ENCODE peak calls at places on chromosomes 2 and 18, in seven cellular contexts. A is IMR-90; F is colonic mucosa; C is right lobe of liver; B is esophagus squamous epithelium; E is tibial artery; R is CD8-positive, alpha-beta T cell. T is an unnamed sample. For H3K4me1, the result is how much of the 10 kb centered on the place peaks cover.

GRCh38 chr18:3119401-3120323 is 100.1 kb downstream of the MYOM1 start:
- DNase-seq in A (no peak), F (peak), C (no peak), B (no peak), E (no peak), R (no peak), T (no peak)

GRCh38 chr2:10141736-10142639 is 19.4 kb downstream of the RRM2 start:
- DNase-seq in A (no peak), F (peak), C (no peak), B (no peak), E (no peak), R (no peak), T (no peak)

GRCh38 chr2:96085541-96086355 is 30.6 kb downstream of the ADRA2B start:
- DNase-seq in A (no peak), F (peak), C (no peak), B (no peak), E (no peak), R (no peak), T (no peak)

GRCh38 chr2:178764097-178764496 is 43.1 kb downstream of the TTN start:
- DNase-seq in A (no peak), F (no peak), C (no peak), B (no peak), E (no peak), R (no peak), T (no peak)

GRCh38 chr2:223076573-223076972 is 24.6 kb downstream of the KCNE4 start:
- DNase-seq in A (peak), F (no peak), C (no peak), B (no peak), E (no peak), R (no peak), T (no peak)

GRCh38 chr2:20617892-20618467 is 32.9 kb downstream of the HS1BP3 start:
- DNase-seq in A (peak), F (peak), C (peak), B (peak), E (peak), R (no peak), T (peak)

GRCh38 chr2:54669677-54670484 is 53.6 kb upstream of the EML6 start:
- DNase-seq in A (peak), F (peak), C (peak), B (no peak), E (peak), R (no peak), T (no peak)

GRCh38 chr2:136858656-136859055 is 93.3 kb downstream of the THSD7B start:
- DNase-seq in A (no peak), F (no peak), C (no peak), B (no peak), E (no peak), R (no peak), T (no peak)

GRCh38 chr2:80007722-80008503 is 296.6 kb downstream of the LRRTM1 start:
- DNase-seq in A (no peak), F (no peak), C (no peak), B (no peak), E (no peak), R (no peak), T (no peak)

GRCh38 chr2:162174778-162175177 is 22.7 kb upstream of the GCG start:
- DNase-seq in A (peak), F (no peak), C (no peak), B (no peak), E (no peak), R (no peak), T (no peak)

GRCh38 chr2:181574321-181574720 is 82.6 kb downstream of the CERKL start:
- DNase-seq in A (no peak), F (no peak), C (no peak), B (no peak), E (no peak), R (no peak), T (no peak)

GRCh38 chr2:18178736-18179349 is 300.4 kb downstream of the KCNS3 start:
- DNase-seq in A (peak), F (peak), C (no peak), B (no peak), E (no peak), R (no peak), T (no peak)

GRCh38 chr18:3368193-3368592 is 81.8 kb upstream of the TGIF1 start:
- DNase-seq in A (peak), F (no peak), C (no peak), B (no peak), E (no peak), R (no peak), T (no peak)

GRCh38 chr2:10835052-10835970 is 22.7 kb upstream of the PDIA6 start:
- DNase-seq in A (peak), F (peak), C (peak), B (no peak), E (no peak), R (peak), T (peak)

GRCh38 chr2:171910494-171910893 is 11.8 kb upstream of the HAT1 start:
- DNase-seq in A (no peak), F (no peak), C (no peak), B (no peak), E (no peak), R (no peak), T (no peak)

GRCh38 chr2:232600053-232600773 is 33.2 kb upstream of the EFHD1 start:
- DNase-seq in A (no peak), F (no peak), C (no peak), B (no peak), E (no peak), R (no peak), T (no peak)

GRCh38 chr2:25491003-25491696 is 149.4 kb upstream of the DNMT3A start:
- DNase-seq in A (no peak), F (no peak), C (no peak), B (no peak), E (no peak), R (no peak), T (no peak)

GRCh38 chr18:50651334-50651733 is 91.4 kb downstream of the MAPK4 start:
- DNase-seq in A (no peak), F (no peak), C (no peak), B (no peak), E (no peak), R (no peak), T (no peak)

GRCh38 chr2:146734042-146734715 is 1110.7 kb upstream of the ACVR2A start:
- DNase-seq in A (peak), F (no peak), C (no peak), B (no peak), E (no peak), R (no peak), T (no peak)

GRCh38 chr2:218323526-218324472 is 31.5 kb upstream of the TMBIM1 start:
- DNase-seq in A (peak), F (peak), C (peak), B (no peak), E (peak), R (no peak), T (peak)

GRCh38 chr2:169362346-169363026 is at the start of gene LRP2:
- DNase-seq in A (no peak), F (peak), C (peak), B (no peak), E (no peak), R (peak), T (no peak)

GRCh38 chr2:5841126-5841525 is 148.9 kb downstream of the SOX11 start:
- DNase-seq in A (no peak), F (no peak), C (no peak), B (no peak), E (no peak), R (no peak), T (no peak)

GRCh38 chr18:63297678-63298392 is 21.7 kb downstream of the BCL2 start:
- DNase-seq in A (no peak), F (no peak), C (no peak), B (no peak), E (no peak), R (no peak), T (no peak)

GRCh38 chr2:26696352-26696816 is 3.9 kb downstream of the KCNK3 start:
- DNase-seq in A (peak), F (no peak), C (no peak), B (no peak), E (no peak), R (no peak), T (no peak)

GRCh38 chr2:30664761-30665358 is 142.4 kb downstream of the CAPN13 start:
- DNase-seq in A (peak), F (no peak), C (no peak), B (no peak), E (no peak), R (no peak), T (no peak)

GRCh38 chr18:31410716-31411483 is 34.3 kb downstream of the DSG4 start:
- DNase-seq in A (no peak), F (no peak), C (no peak), B (no peak), E (no peak), R (no peak), T (no peak)

GRCh38 chr2:10688921-10689807 is 611 bp downstream of the NOL10 start:
- DNase-seq in A (no peak), F (peak), C (no peak), B (no peak), E (peak), R (no peak), T (peak)

GRCh38 chr2:97267411-97268074 is 154.6 kb downstream of the ANKRD36 start:
- DNase-seq in A (peak), F (peak), C (peak), B (no peak), E (peak), R (no peak), T (no peak)

GRCh38 chr18:65725421-65726050 is 25.3 kb upstream of the CDH7 start:
- DNase-seq in A (no peak), F (peak), C (no peak), B (no peak), E (no peak), R (no peak), T (no peak)

GRCh38 chr2:15359716-15360531 is 201.2 kb downstream of the NBAS start:
- DNase-seq in A (peak), F (no peak), C (no peak), B (no peak), E (no peak), R (no peak), T (no peak)

GRCh38 chr2:196565106-196565505 is 74.4 kb upstream of the CCDC150 start:
- DNase-seq in A (no peak), F (no peak), C (no peak), B (no peak), E (no peak), R (no peak), T (no peak)

GRCh38 chr18:10770264-10770663 is 244.4 kb downstream of the NAPG start:
- DNase-seq in A (no peak), F (no peak), C (no peak), B (no peak), E (no peak), R (no peak), T (no peak)

GRCh38 chr2:235463893-235464292 is 29.9 kb upstream of the AGAP1 start:
- DNase-seq in A (no peak), F (no peak), C (no peak), B (no peak), E (no peak), R (no peak), T (peak)

GRCh38 chr2:217085543-217085942 is 225.7 kb upstream of the TNP1 start:
- DNase-seq in A (peak), F (no peak), C (no peak), B (no peak), E (no peak), R (no peak), T (no peak)

GRCh38 chr2:23312996-23313606 is 71.9 kb upstream of the KLHL29 start:
- DNase-seq in A (no peak), F (no peak), C (no peak), B (no peak), E (no peak), R (no peak), T (no peak)

GRCh38 chr2:130920417-130921030 is 83.8 kb downstream of the ARHGEF4 start:
- DNase-seq in A (peak), F (peak), C (peak), B (no peak), E (peak), R (peak), T (peak)

GRCh38 chr2:13113016-13113415 is 396.3 kb downstream of the TRIB2 start:
- DNase-seq in A (no peak), F (no peak), C (no peak), B (no peak), E (no peak), R (no peak), T (no peak)
- H3K4me1 ChIP-seq in A (under half), F (under half), C (under half), B (under half), E (under half), R (under half), T (under half)

GRCh38 chr2:46143401-46144132 is 153.6 kb upstream of the EPAS1 start:
- DNase-seq in A (no peak), F (no peak), C (no peak), B (no peak), E (no peak), R (no peak), T (no peak)
- H3K4me1 ChIP-seq in A (under half), F (under half), C (under half), B (under half), E (under half), R (under half), T (under half)

DNA sequence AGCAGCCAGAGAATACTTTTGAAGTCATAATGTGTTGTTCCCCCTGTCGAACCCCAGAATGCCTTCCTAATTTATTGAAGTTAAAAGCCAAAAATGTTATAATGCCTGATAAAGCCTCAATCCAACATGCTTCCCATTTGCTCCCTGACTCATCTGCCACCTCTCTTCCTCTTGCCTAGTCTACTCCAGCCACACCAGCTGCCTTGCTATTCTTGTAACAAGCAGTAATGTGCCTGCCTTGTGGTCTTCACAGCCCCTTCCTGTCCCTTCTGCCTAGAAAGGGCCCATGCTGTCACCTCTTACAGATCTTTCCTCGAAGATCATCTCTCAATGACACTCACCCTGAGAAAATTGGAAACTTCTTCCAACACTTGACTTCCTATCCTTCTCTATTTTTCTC is 231.6 kb upstream of the CDH2 start:
- DNase-seq in A (no peak), F (no peak), C (no peak), B (no peak), E (no peak), R (no peak), T (no peak)
- H3K4me1 ChIP-seq in A (under half), F (under half), C (under half), B (under half), E (under half), R (under half), T (under half)

GRCh38 chr2:236688563-236689392 is 119.2 kb downstream of the ACKR3 start:
- DNase-seq in A (no peak), F (no peak), C (no peak), B (no peak), E (no peak), R (no peak), T (no peak)
- H3K4me1 ChIP-seq in A (under half), F (under half), C (under half), B (under half), E (under half), R (under half), T (under half)

GRCh38 chr2:101983486-101983885 is 8.3 kb upstream of the IL1R2 start:
- DNase-seq in A (no peak), F (no peak), C (no peak), B (no peak), E (no peak), R (no peak), T (no peak)

GRCh38 chr2:101985101-101985792 is 6.5 kb upstream of the IL1R2 start:
- DNase-seq in A (no peak), F (peak), C (no peak), B (no peak), E (no peak), R (no peak), T (no peak)

GRCh38 chr2:101985793-101986164 is 6.0 kb upstream of the IL1R2 start:
- DNase-seq in A (no peak), F (peak), C (no peak), B (no peak), E (no peak), R (no peak), T (no peak)

GRCh38 chr2:101983928-101984327 is 7.8 kb upstream of the IL1R2 start:
- DNase-seq in A (no peak), F (no peak), C (no peak), B (no peak), E (no peak), R (no peak), T (no peak)

GRCh38 chr2:101984656-101985055 is 7.1 kb upstream of the IL1R2 start:
- DNase-seq in A (no peak), F (no peak), C (no peak), B (no peak), E (no peak), R (no peak), T (no peak)
- H3K4me1 ChIP-seq in A (under half), F (under half), C (under half), B (under half), E (under half), R (under half), T (under half)

GRCh38 chr2:42125887-42126594 is 43.1 kb upstream of the EML4 start:
- DNase-seq in A (no peak), F (peak), C (no peak), B (no peak), E (no peak), R (no peak), T (no peak)

GRCh38 chr2:42129487-42129852 is 39.7 kb upstream of the EML4 start:
- DNase-seq in A (no peak), F (no peak), C (no peak), B (no peak), E (no peak), R (no peak), T (no peak)

GRCh38 chr2:42127425-42128424 is 41.4 kb upstream of the EML4 start:
- DNase-seq in A (no peak), F (no peak), C (no peak), B (no peak), E (no peak), R (peak), T (no peak)

GRCh38 chr2:42129947-42130346 is 39.2 kb upstream of the EML4 start:
- DNase-seq in A (no peak), F (no peak), C (no peak), B (no peak), E (no peak), R (no peak), T (no peak)

DNA sequence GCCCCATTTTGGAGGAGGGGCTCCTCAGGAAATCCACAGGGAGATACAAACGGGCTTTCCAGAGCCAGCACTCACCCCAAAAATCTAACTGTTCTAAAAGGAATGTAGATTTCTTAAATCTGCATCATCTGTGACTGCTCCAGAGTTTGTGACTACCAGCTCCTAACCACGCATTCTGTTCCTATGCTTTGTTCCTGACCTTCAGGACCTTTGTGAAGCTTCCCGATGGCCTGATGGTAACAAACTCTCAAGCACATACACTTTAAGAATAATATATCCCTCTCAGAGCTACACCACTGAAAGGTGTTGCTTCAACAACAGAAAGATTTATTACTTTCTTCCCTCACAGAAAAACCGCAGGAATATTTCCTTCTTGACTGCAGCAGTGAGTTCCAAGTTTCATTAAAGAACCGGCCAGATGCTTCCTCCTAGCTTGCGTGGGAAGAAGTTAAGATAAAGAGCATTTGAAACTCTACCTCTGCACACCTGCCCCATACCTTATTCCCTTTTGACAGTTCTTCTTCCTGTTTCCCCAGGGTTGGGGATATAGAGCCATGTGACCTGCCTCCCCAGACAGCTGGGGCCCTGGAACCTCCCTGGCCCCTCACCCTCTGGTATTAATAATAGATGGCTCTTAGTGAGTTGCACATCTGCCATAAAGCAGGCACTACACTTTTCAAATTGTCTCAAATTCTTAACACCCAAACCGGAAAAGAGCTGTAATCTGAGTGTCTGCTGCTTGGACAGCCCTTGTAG is 40.2 kb upstream of the EML4 start:
- DNase-seq in A (peak), F (peak), C (no peak), B (no peak), E (no peak), R (no peak), T (no peak)
- H3K4me1 ChIP-seq in A (under half), F (under half), C (under half), B (under half), E (under half), R (half or more), T (under half)

T was measured in left ventricle myocardium inferior.